ENCODE peak calls at places on chromosome 2, in nine cellular contexts. One of them, this sample, is unnamed.

GRCh38 chr2:63058149-63058741 is 7.6 kb downstream of the OTX1 start:
- DNase-seq in progenitor cell of endocrine pancreas: no peak
- DNase-seq in uterus: no peak
- DNase-seq in right atrium auricular region: no peak
- DNase-seq in cardiac fibroblast: peak; percentile 48
- DNase-seq in GM13976: peak; percentile 36
- DNase-seq in AG09309: no peak
- DNase-seq in endothelial cell of umbilical vein: peak; percentile 64
- DNase-seq in osteocyte: no peak
- DNase-seq in this sample: no peak

GRCh38 chr2:2173633-2174032 is 157.4 kb downstream of the MYT1L start:
- DNase-seq in uterus: no peak
- DNase-seq in progenitor cell of endocrine pancreas: no peak
- DNase-seq in GM13976: no peak
- DNase-seq in cardiac fibroblast: no peak
- DNase-seq in AG09309: no peak
- DNase-seq in right atrium auricular region: no peak
- DNase-seq in osteocyte: no peak
- DNase-seq in endothelial cell of umbilical vein: no peak
- DNase-seq in this sample: no peak

GRCh38 chr2:120613742-120614481 is 121.8 kb upstream of the GLI2 start:
- DNase-seq in osteocyte: no peak
- DNase-seq in uterus: no peak
- DNase-seq in right atrium auricular region: no peak
- DNase-seq in GM13976: no peak
- DNase-seq in endothelial cell of umbilical vein: no peak
- DNase-seq in cardiac fibroblast: peak; percentile 54
- DNase-seq in progenitor cell of endocrine pancreas: no peak
- DNase-seq in AG09309: peak; percentile 71
- DNase-seq in this sample: no peak

GRCh38 chr2:239819974-239820555 is 205.1 kb downstream of the NDUFA10 start:
- DNase-seq in AG09309: no peak
- DNase-seq in uterus: no peak
- DNase-seq in cardiac fibroblast: no peak
- DNase-seq in GM13976: no peak
- DNase-seq in progenitor cell of endocrine pancreas: peak; percentile 5
- DNase-seq in endothelial cell of umbilical vein: no peak
- DNase-seq in right atrium auricular region: peak; percentile 54
- DNase-seq in osteocyte: peak; percentile 68
- DNase-seq in this sample: peak; percentile 30

GRCh38 chr2:172234716-172235661 is 132.3 kb upstream of the DLX2 start:
- DNase-seq in endothelial cell of umbilical vein: peak; percentile 45
- DNase-seq in cardiac fibroblast: no peak
- DNase-seq in right atrium auricular region: no peak
- DNase-seq in osteocyte: no peak
- DNase-seq in AG09309: no peak
- DNase-seq in uterus: no peak
- DNase-seq in progenitor cell of endocrine pancreas: peak; percentile 55
- DNase-seq in GM13976: peak; percentile 37
- DNase-seq in this sample: peak; percentile 46

GRCh38 chr2:86695053-86695691 is 24.9 kb upstream of the RMND5A start:
- DNase-seq in endothelial cell of umbilical vein: no peak
- DNase-seq in progenitor cell of endocrine pancreas: no peak
- DNase-seq in cardiac fibroblast: peak; percentile 76
- DNase-seq in right atrium auricular region: no peak
- DNase-seq in AG09309: no peak
- DNase-seq in GM13976: no peak
- DNase-seq in osteocyte: no peak
- DNase-seq in uterus: no peak
- DNase-seq in this sample: peak; percentile 40

GRCh38 chr2:240466579-240467148 is 31.2 kb downstream of the GPC1 start:
- DNase-seq in right atrium auricular region: no peak
- DNase-seq in AG09309: no peak
- DNase-seq in cardiac fibroblast: no peak
- DNase-seq in endothelial cell of umbilical vein: no peak
- DNase-seq in progenitor cell of endocrine pancreas: peak; percentile 8
- DNase-seq in osteocyte: no peak
- DNase-seq in GM13976: no peak
- DNase-seq in uterus: peak; percentile 15
- DNase-seq in this sample: no peak

GRCh38 chr2:53949457-53949856 is 21.3 kb downstream of the PSME4 start:
- DNase-seq in osteocyte: no peak
- DNase-seq in uterus: no peak
- DNase-seq in progenitor cell of endocrine pancreas: no peak
- DNase-seq in cardiac fibroblast: peak; percentile 45
- DNase-seq in endothelial cell of umbilical vein: peak; percentile 83
- DNase-seq in GM13976: no peak
- DNase-seq in AG09309: no peak
- DNase-seq in right atrium auricular region: no peak
- DNase-seq in this sample: no peak

GRCh38 chr2:41234093-41234492 is 782.2 kb upstream of the SLC8A1 start:
- DNase-seq in GM13976: no peak
- DNase-seq in osteocyte: no peak
- DNase-seq in progenitor cell of endocrine pancreas: no peak
- DNase-seq in uterus: no peak
- DNase-seq in AG09309: no peak
- DNase-seq in endothelial cell of umbilical vein: no peak
- DNase-seq in cardiac fibroblast: no peak
- DNase-seq in right atrium auricular region: no peak
- DNase-seq in this sample: no peak

GRCh38 chr2:218006741-218007140 is 3.9 kb upstream of the TNS1 start:
- DNase-seq in AG09309: peak; percentile 94
- DNase-seq in osteocyte: no peak
- DNase-seq in progenitor cell of endocrine pancreas: no peak
- DNase-seq in right atrium auricular region: no peak
- DNase-seq in uterus: peak; percentile 43
- DNase-seq in GM13976: no peak
- DNase-seq in cardiac fibroblast: no peak
- DNase-seq in endothelial cell of umbilical vein: no peak
- DNase-seq in this sample: no peak

GRCh38 chr2:189660803-189661147 is 484 bp upstream of the ASNSD1 start:
- DNase-seq in osteocyte: no peak
- DNase-seq in AG09309: no peak
- DNase-seq in cardiac fibroblast: no peak
- DNase-seq in uterus: no peak
- DNase-seq in progenitor cell of endocrine pancreas: no peak
- DNase-seq in endothelial cell of umbilical vein: no peak
- DNase-seq in GM13976: no peak
- DNase-seq in right atrium auricular region: no peak
- DNase-seq in this sample: no peak

GRCh38 chr2:199704358-199705238 is 146.4 kb downstream of the FTCDNL1 start:
- DNase-seq in osteocyte: no peak
- DNase-seq in GM13976: peak; percentile 27
- DNase-seq in cardiac fibroblast: peak; percentile 31
- DNase-seq in endothelial cell of umbilical vein: peak; percentile 4
- DNase-seq in AG09309: peak; percentile 8
- DNase-seq in uterus: no peak
- DNase-seq in right atrium auricular region: no peak
- DNase-seq in progenitor cell of endocrine pancreas: no peak
- DNase-seq in this sample: peak; percentile 38

GRCh38 chr2:127086800-127087737 is 19.9 kb downstream of the BIN1 start:
- DNase-seq in endothelial cell of umbilical vein: peak; percentile 75
- DNase-seq in GM13976: peak; percentile 89
- DNase-seq in progenitor cell of endocrine pancreas: no peak
- DNase-seq in right atrium auricular region: peak; percentile 90
- DNase-seq in osteocyte: peak; percentile 92
- DNase-seq in uterus: peak; percentile 94
- DNase-seq in cardiac fibroblast: peak; percentile 81
- DNase-seq in AG09309: peak; percentile 58
- DNase-seq in this sample: no peak

GRCh38 chr2:70960833-70961647 is 17.4 kb upstream of the ANKRD53 start:
- DNase-seq in right atrium auricular region: peak; percentile 55
- DNase-seq in progenitor cell of endocrine pancreas: no peak
- DNase-seq in endothelial cell of umbilical vein: no peak
- DNase-seq in GM13976: peak; percentile 18
- DNase-seq in cardiac fibroblast: no peak
- DNase-seq in AG09309: no peak
- DNase-seq in uterus: no peak
- DNase-seq in osteocyte: peak; percentile 81
- DNase-seq in this sample: no peak

GRCh38 chr2:70959271-70959761 is 19.1 kb upstream of the ANKRD53 start:
- DNase-seq in right atrium auricular region: no peak
- DNase-seq in cardiac fibroblast: no peak
- DNase-seq in AG09309: no peak
- DNase-seq in progenitor cell of endocrine pancreas: no peak
- DNase-seq in uterus: no peak
- DNase-seq in osteocyte: no peak
- DNase-seq in GM13976: peak; percentile 15
- DNase-seq in endothelial cell of umbilical vein: no peak
- DNase-seq in this sample: no peak

GRCh38 chr2:70961648-70961994 is 16.8 kb upstream of the ANKRD53 start:
- DNase-seq in uterus: no peak
- DNase-seq in GM13976: peak; percentile 15
- DNase-seq in progenitor cell of endocrine pancreas: no peak
- DNase-seq in right atrium auricular region: no peak
- DNase-seq in AG09309: no peak
- DNase-seq in cardiac fibroblast: no peak
- DNase-seq in osteocyte: no peak
- DNase-seq in endothelial cell of umbilical vein: no peak
- DNase-seq in this sample: no peak

GRCh38 chr2:70958759-70959158 is 19.7 kb upstream of the ANKRD53 start:
- DNase-seq in cardiac fibroblast: no peak
- DNase-seq in AG09309: no peak
- DNase-seq in endothelial cell of umbilical vein: no peak
- DNase-seq in GM13976: no peak
- DNase-seq in progenitor cell of endocrine pancreas: no peak
- DNase-seq in uterus: no peak
- DNase-seq in osteocyte: peak; percentile 73
- DNase-seq in right atrium auricular region: peak; percentile 34
- DNase-seq in this sample: no peak

GRCh38 chr2:70959851-70960832 is 18.3 kb upstream of the ANKRD53 start:
- DNase-seq in progenitor cell of endocrine pancreas: no peak
- DNase-seq in osteocyte: peak; percentile 73
- DNase-seq in right atrium auricular region: peak; percentile 36
- DNase-seq in uterus: no peak
- DNase-seq in cardiac fibroblast: no peak
- DNase-seq in AG09309: no peak
- DNase-seq in endothelial cell of umbilical vein: no peak
- DNase-seq in GM13976: peak; percentile 21
- DNase-seq in this sample: peak; percentile 30
- TF ChIP-seq CTCF in progenitor cell of endocrine pancreas: no peak
- TF ChIP-seq CTCF in osteocyte: no peak
- TF ChIP-seq CTCF in right atrium auricular region: no peak
- TF ChIP-seq CTCF in uterus: no peak
- TF ChIP-seq CTCF in cardiac fibroblast: peak; percentile 13
- TF ChIP-seq CTCF in AG09309: peak; percentile 17
- TF ChIP-seq CTCF in endothelial cell of umbilical vein: peak; percentile 6
- TF ChIP-seq CTCF in GM13976: no peak
- TF ChIP-seq CTCF in this sample: no peak

GRCh38 chr2:101832114-101832513 is 134.6 kb downstream of the MAP4K4 start:
- DNase-seq in endothelial cell of umbilical vein: peak; percentile 41
- DNase-seq in uterus: no peak
- DNase-seq in AG09309: no peak
- DNase-seq in osteocyte: no peak
- DNase-seq in right atrium auricular region: no peak
- DNase-seq in cardiac fibroblast: no peak
- DNase-seq in progenitor cell of endocrine pancreas: no peak
- DNase-seq in GM13976: no peak
- DNase-seq in this sample: no peak
- TF ChIP-seq CTCF in endothelial cell of umbilical vein: no peak
- TF ChIP-seq CTCF in uterus: peak; percentile 34
- TF ChIP-seq CTCF in AG09309: peak; percentile 21
- TF ChIP-seq CTCF in osteocyte: peak; percentile 48
- TF ChIP-seq CTCF in right atrium auricular region: peak; percentile 57
- TF ChIP-seq CTCF in cardiac fibroblast: no peak
- TF ChIP-seq CTCF in progenitor cell of endocrine pancreas: peak; percentile 53
- TF ChIP-seq CTCF in GM13976: no peak
- TF ChIP-seq CTCF in this sample: peak; percentile 2

DNA sequence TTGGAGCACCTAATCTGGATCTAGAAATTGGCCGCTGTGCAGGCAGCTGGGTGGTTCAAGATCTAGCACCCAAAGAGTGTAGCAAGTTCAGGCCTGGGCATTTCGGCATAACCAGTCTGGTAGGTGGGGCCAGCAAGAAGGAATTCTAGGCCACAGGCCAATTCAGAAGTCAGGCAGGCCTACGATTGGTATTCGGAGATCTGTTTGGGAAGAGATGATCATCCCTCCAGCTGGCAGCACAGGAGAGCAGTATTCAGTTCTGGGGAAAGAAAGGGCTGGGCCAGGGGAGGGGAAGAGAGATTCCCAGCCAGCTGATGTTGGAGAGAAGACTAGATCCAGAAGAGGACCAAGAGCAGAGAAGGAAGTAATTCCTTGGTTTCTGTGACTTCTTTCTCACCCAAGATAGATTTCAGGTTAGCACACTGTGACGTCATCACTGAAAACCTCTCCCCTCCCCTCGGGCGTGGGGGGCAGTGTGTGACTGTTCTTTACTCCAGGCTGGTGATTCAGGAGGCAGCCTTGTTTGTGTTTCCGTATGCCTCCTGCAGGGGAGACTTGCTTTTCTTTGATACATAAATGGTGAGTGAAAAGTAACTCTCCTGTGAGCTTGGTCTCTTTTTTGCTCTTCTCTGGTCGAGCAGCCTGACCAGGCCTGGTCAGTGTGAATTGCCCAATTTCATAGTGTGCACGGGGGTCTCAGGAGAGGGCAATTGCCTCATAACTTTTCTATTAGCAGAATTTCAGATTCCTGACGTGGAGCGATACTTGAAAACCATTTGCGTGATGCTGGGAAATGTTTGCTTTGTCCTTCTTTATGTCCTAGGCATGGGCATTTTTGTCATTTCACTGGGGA is 61.1 kb downstream of the MEIS1 start:
- DNase-seq in progenitor cell of endocrine pancreas: no peak
- DNase-seq in endothelial cell of umbilical vein: peak; percentile 26
- DNase-seq in cardiac fibroblast: peak; percentile 94
- DNase-seq in AG09309: peak; percentile 47
- DNase-seq in GM13976: no peak
- DNase-seq in right atrium auricular region: peak; percentile 69
- DNase-seq in osteocyte: no peak
- DNase-seq in uterus: peak; percentile 76
- DNase-seq in this sample: no peak
- TF ChIP-seq CTCF in progenitor cell of endocrine pancreas: peak; percentile 28
- TF ChIP-seq CTCF in endothelial cell of umbilical vein: no peak
- TF ChIP-seq CTCF in cardiac fibroblast: peak; percentile 60
- TF ChIP-seq CTCF in AG09309: peak; percentile 27
- TF ChIP-seq CTCF in GM13976: no peak
- TF ChIP-seq CTCF in right atrium auricular region: peak; percentile 45
- TF ChIP-seq CTCF in osteocyte: no peak
- TF ChIP-seq CTCF in uterus: no peak
- TF ChIP-seq CTCF in this sample: no peak

GRCh38 chr2:136871424-136871823 is 106.1 kb downstream of the THSD7B start:
- DNase-seq in progenitor cell of endocrine pancreas: no peak
- DNase-seq in osteocyte: no peak
- DNase-seq in AG09309: no peak
- DNase-seq in endothelial cell of umbilical vein: no peak
- DNase-seq in cardiac fibroblast: no peak
- DNase-seq in GM13976: no peak
- DNase-seq in uterus: no peak
- DNase-seq in right atrium auricular region: no peak
- DNase-seq in this sample: no peak

DNA sequence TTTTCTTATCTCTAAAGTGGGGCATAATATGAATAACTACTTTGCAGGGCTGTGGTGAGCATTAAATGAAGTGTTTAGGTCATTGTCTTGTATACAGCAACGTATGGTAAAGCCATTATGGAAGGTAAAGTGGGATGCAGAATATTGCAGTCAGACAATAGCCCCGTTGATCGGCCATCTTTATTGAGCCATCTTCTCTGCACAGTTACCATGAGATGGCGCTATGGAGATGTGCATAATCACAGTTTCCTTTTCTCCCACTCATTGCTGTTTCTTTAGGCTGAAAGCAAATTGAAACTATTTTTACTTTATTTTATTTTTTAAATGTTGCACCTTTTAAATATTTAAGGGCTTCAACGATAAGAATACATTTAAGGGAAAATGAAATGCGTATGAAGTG is 108.9 kb downstream of the THSD7B start:
- DNase-seq in right atrium auricular region: no peak
- DNase-seq in progenitor cell of endocrine pancreas: no peak
- DNase-seq in osteocyte: no peak
- DNase-seq in uterus: no peak
- DNase-seq in endothelial cell of umbilical vein: peak; percentile 4
- DNase-seq in cardiac fibroblast: peak; percentile 38
- DNase-seq in GM13976: no peak
- DNase-seq in AG09309: no peak
- DNase-seq in this sample: peak; percentile 7
- TF ChIP-seq CTCF in right atrium auricular region: peak; percentile 37
- TF ChIP-seq CTCF in progenitor cell of endocrine pancreas: peak; percentile 59
- TF ChIP-seq CTCF in osteocyte: peak; percentile 59
- TF ChIP-seq CTCF in uterus: no peak
- TF ChIP-seq CTCF in endothelial cell of umbilical vein: peak; percentile 31
- TF ChIP-seq CTCF in cardiac fibroblast: peak; percentile 29
- TF ChIP-seq CTCF in GM13976: no peak
- TF ChIP-seq CTCF in AG09309: no peak
- TF ChIP-seq CTCF in this sample: no peak

This sample was measured in activated CD8-positive, alpha-beta T cell treated with anti-CD3 and anti-CD28 coated beads for 36 hours.